ENCODE peak calls at places on chromosome 4, in eight cellular contexts. B is endothelial cell; G is RPMI8226; O is EL; J is AML-193; E is EH; X is left lung; C is stimulated activated CD8-positive, alpha-beta memory T cell treated with anti-CD3 and anti-CD28 coated beads, Interleukin-7, amount 100 ng/mL, for 48 hours. A is an unnamed sample.

GRCh38 chr4:76589872-76590846 is 155.1 kb downstream of the SHROOM3 start:
- DNase-seq in B (peak; percentile 53), X (peak; percentile 71), C (no peak), G (no peak), J (no peak), E (peak; percentile 99), O (peak; percentile 96), A (no peak)

GRCh38 chr4:149311076-149311475 is 504.6 kb downstream of the IQCM start:
- DNase-seq in J (no peak), G (no peak), E (no peak), C (no peak), O (peak; percentile 45), X (no peak), B (no peak), A (no peak)

GRCh38 chr4:71231073-71231752 is 107.6 kb upstream of the SLC4A4 start:
- DNase-seq in C (no peak), X (peak; percentile 89), E (peak; percentile 69), J (no peak), O (peak; percentile 77), B (no peak), G (peak; percentile 94), A (peak; percentile 92)

GRCh38 chr4:15413010-15413622 is 14.7 kb upstream of the C1QTNF7 start:
- DNase-seq in X (no peak), G (no peak), O (no peak), C (no peak), J (no peak), E (no peak), B (no peak), A (no peak)

GRCh38 chr4:121353213-121353612 is 27.6 kb downstream of the QRFPR start:
- DNase-seq in X (no peak), G (no peak), J (no peak), B (no peak), O (no peak), C (no peak), E (no peak), A (no peak)

GRCh38 chr4:78057600-78058560 is 757 bp downstream of the FRAS1 start:
- DNase-seq in X (peak; percentile 51), G (no peak), C (no peak), E (peak; percentile 50), B (peak; percentile 49), J (no peak), O (peak; percentile 44), A (no peak)

GRCh38 chr4:11069581-11069980 is 359.1 kb downstream of the HS3ST1 start:
- DNase-seq in E (no peak), X (no peak), J (no peak), B (no peak), G (no peak), O (no peak), C (no peak), A (no peak)

GRCh38 chr4:23135792-23136645 is 443.3 kb downstream of the GBA3 start:
- DNase-seq in E (peak; percentile 25), B (peak; percentile 43), J (peak; percentile 38), X (no peak), O (peak; percentile 31), G (peak; percentile 42), C (no peak), A (no peak)

GRCh38 chr4:27357283-27357682 is 496.6 kb downstream of the STIM2 start:
- DNase-seq in J (no peak), X (no peak), E (peak; percentile 44), C (no peak), B (no peak), G (no peak), O (peak; percentile 20), A (no peak)

GRCh38 chr4:100340534-100341364 is 150.5 kb upstream of the DDIT4L start:
- DNase-seq in O (no peak), G (no peak), E (peak; percentile 59), J (no peak), B (no peak), C (no peak), X (no peak), A (no peak)

GRCh38 chr4:40721730-40722171 is 28.0 kb upstream of the NSUN7 start:
- DNase-seq in E (peak; percentile 11), X (no peak), C (no peak), G (no peak), J (no peak), O (peak; percentile 2), B (no peak), A (no peak)